ENCODE peak calls at places on chromosomes 11 and 22, in eight cellular contexts. One of them, this sample, is unnamed.

GRCh38 chr11:68838572-68838964 is 3.1 kb downstream of the CPT1A start:
- DNase-seq in astrocyte of the spinal cord: no peak
- DNase-seq in AG04450: no peak
- DNase-seq in Panc1: no peak
- DNase-seq in cardiac fibroblast: peak
- DNase-seq in Caco-2: no peak
- DNase-seq in CD8-positive, alpha-beta T cell: no peak
- DNase-seq in fibroblast of lung: no peak
- DNase-seq in this sample: no peak

GRCh38 chr11:36441610-36442208 is 68.4 kb downstream of the TRAF6 start:
- DNase-seq in AG04450: no peak
- DNase-seq in astrocyte of the spinal cord: no peak
- DNase-seq in cardiac fibroblast: no peak
- DNase-seq in CD8-positive, alpha-beta T cell: no peak
- DNase-seq in Panc1: no peak
- DNase-seq in Caco-2: no peak
- DNase-seq in fibroblast of lung: no peak
- DNase-seq in this sample: no peak

GRCh38 chr11:45771942-45772522 is 32.9 kb upstream of the SLC35C1 start:
- DNase-seq in AG04450: peak
- DNase-seq in fibroblast of lung: peak
- DNase-seq in cardiac fibroblast: peak
- DNase-seq in CD8-positive, alpha-beta T cell: peak
- DNase-seq in astrocyte of the spinal cord: peak
- DNase-seq in Caco-2: peak
- DNase-seq in Panc1: peak
- DNase-seq in this sample: peak

GRCh38 chr11:20671856-20672546 is 2.6 kb downstream of the NELL1 start:
- DNase-seq in fibroblast of lung: no peak
- DNase-seq in astrocyte of the spinal cord: peak
- DNase-seq in cardiac fibroblast: peak
- DNase-seq in AG04450: no peak
- DNase-seq in Panc1: no peak
- DNase-seq in Caco-2: no peak
- DNase-seq in CD8-positive, alpha-beta T cell: no peak
- DNase-seq in this sample: no peak

GRCh38 chr11:71933141-71933933 is 4.5 kb downstream of the RNF121 start:
- DNase-seq in astrocyte of the spinal cord: no peak
- DNase-seq in Caco-2: no peak
- DNase-seq in CD8-positive, alpha-beta T cell: no peak
- DNase-seq in cardiac fibroblast: no peak
- DNase-seq in Panc1: no peak
- DNase-seq in fibroblast of lung: no peak
- DNase-seq in AG04450: no peak
- DNase-seq in this sample: no peak

GRCh38 chr11:6315811-6316425 is 4.4 kb downstream of the CAVIN3 start:
- DNase-seq in Panc1: no peak
- DNase-seq in fibroblast of lung: peak
- DNase-seq in astrocyte of the spinal cord: peak
- DNase-seq in AG04450: no peak
- DNase-seq in CD8-positive, alpha-beta T cell: no peak
- DNase-seq in cardiac fibroblast: peak
- DNase-seq in Caco-2: peak
- DNase-seq in this sample: no peak

GRCh38 chr11:118621071-118621815 is 13.8 kb downstream of the PHLDB1 start:
- DNase-seq in Caco-2: peak
- DNase-seq in cardiac fibroblast: peak
- DNase-seq in CD8-positive, alpha-beta T cell: no peak
- DNase-seq in Panc1: no peak
- DNase-seq in fibroblast of lung: peak
- DNase-seq in astrocyte of the spinal cord: peak
- DNase-seq in AG04450: no peak
- DNase-seq in this sample: no peak

GRCh38 chr22:40553014-40553579 is 83.4 kb downstream of the MRTFA start:
- DNase-seq in fibroblast of lung: no peak
- DNase-seq in astrocyte of the spinal cord: no peak
- DNase-seq in Caco-2: no peak
- DNase-seq in Panc1: no peak
- DNase-seq in cardiac fibroblast: no peak
- DNase-seq in CD8-positive, alpha-beta T cell: no peak
- DNase-seq in AG04450: no peak
- DNase-seq in this sample: no peak

GRCh38 chr11:122101625-122102291 is 14.3 kb downstream of the BLID start:
- DNase-seq in Caco-2: no peak
- DNase-seq in astrocyte of the spinal cord: peak
- DNase-seq in CD8-positive, alpha-beta T cell: no peak
- DNase-seq in AG04450: peak
- DNase-seq in Panc1: no peak
- DNase-seq in fibroblast of lung: peak
- DNase-seq in cardiac fibroblast: peak
- DNase-seq in this sample: no peak

GRCh38 chr11:11969380-11970215 is 38.8 kb downstream of the DKK3 start:
- DNase-seq in Caco-2: no peak
- DNase-seq in astrocyte of the spinal cord: no peak
- DNase-seq in CD8-positive, alpha-beta T cell: no peak
- DNase-seq in AG04450: no peak
- DNase-seq in cardiac fibroblast: no peak
- DNase-seq in fibroblast of lung: no peak
- DNase-seq in Panc1: no peak
- DNase-seq in this sample: no peak

GRCh38 chr11:89545701-89546100 is 54.5 kb upstream of the NOX4 start:
- DNase-seq in CD8-positive, alpha-beta T cell: no peak
- DNase-seq in AG04450: no peak
- DNase-seq in Panc1: no peak
- DNase-seq in cardiac fibroblast: no peak
- DNase-seq in fibroblast of lung: no peak
- DNase-seq in astrocyte of the spinal cord: no peak
- DNase-seq in Caco-2: peak
- DNase-seq in this sample: no peak

GRCh38 chr22:18024956-18025720 is 777 bp upstream of the MICAL3 start:
- DNase-seq in Caco-2: no peak
- DNase-seq in astrocyte of the spinal cord: no peak
- DNase-seq in CD8-positive, alpha-beta T cell: no peak
- DNase-seq in AG04450: no peak
- DNase-seq in fibroblast of lung: no peak
- DNase-seq in cardiac fibroblast: no peak
- DNase-seq in Panc1: no peak
- DNase-seq in this sample: no peak

GRCh38 chr22:50576070-50576469 is 2.2 kb downstream of the CPT1B start:
- DNase-seq in astrocyte of the spinal cord: peak
- DNase-seq in AG04450: no peak
- DNase-seq in Panc1: no peak
- DNase-seq in Caco-2: peak
- DNase-seq in cardiac fibroblast: peak
- DNase-seq in CD8-positive, alpha-beta T cell: no peak
- DNase-seq in fibroblast of lung: peak
- DNase-seq in this sample: no peak

GRCh38 chr22:19877626-19878339 is 23.1 kb upstream of the GNB1L start:
- DNase-seq in astrocyte of the spinal cord: peak
- DNase-seq in Panc1: no peak
- DNase-seq in cardiac fibroblast: peak
- DNase-seq in Caco-2: peak
- DNase-seq in CD8-positive, alpha-beta T cell: no peak
- DNase-seq in AG04450: no peak
- DNase-seq in fibroblast of lung: peak
- DNase-seq in this sample: no peak

GRCh38 chr11:62393735-62394134 is 25.1 kb upstream of the SCGB1A1 start:
- DNase-seq in cardiac fibroblast: no peak
- DNase-seq in fibroblast of lung: no peak
- DNase-seq in CD8-positive, alpha-beta T cell: no peak
- DNase-seq in AG04450: no peak
- DNase-seq in Panc1: no peak
- DNase-seq in Caco-2: no peak
- DNase-seq in astrocyte of the spinal cord: no peak
- DNase-seq in this sample: no peak
- TF ChIP-seq CTCF in cardiac fibroblast: no peak
- TF ChIP-seq CTCF in fibroblast of lung: no peak
- TF ChIP-seq CTCF in CD8-positive, alpha-beta T cell: peak
- TF ChIP-seq CTCF in AG04450: no peak
- TF ChIP-seq CTCF in Panc1: peak
- TF ChIP-seq CTCF in Caco-2: no peak
- TF ChIP-seq CTCF in astrocyte of the spinal cord: no peak
- TF ChIP-seq CTCF in this sample: no peak

GRCh38 chr11:126114486-126115252 is 52.0 kb upstream of the CDON start:
- DNase-seq in fibroblast of lung: no peak
- DNase-seq in astrocyte of the spinal cord: no peak
- DNase-seq in CD8-positive, alpha-beta T cell: no peak
- DNase-seq in Panc1: no peak
- DNase-seq in Caco-2: no peak
- DNase-seq in cardiac fibroblast: no peak
- DNase-seq in AG04450: no peak
- DNase-seq in this sample: no peak

GRCh38 chr11:126113963-126114362 is 51.3 kb upstream of the CDON start:
- DNase-seq in Panc1: no peak
- DNase-seq in fibroblast of lung: no peak
- DNase-seq in AG04450: no peak
- DNase-seq in CD8-positive, alpha-beta T cell: no peak
- DNase-seq in cardiac fibroblast: no peak
- DNase-seq in Caco-2: no peak
- DNase-seq in astrocyte of the spinal cord: no peak
- DNase-seq in this sample: no peak

GRCh38 chr11:126112547-126112946 is 49.9 kb upstream of the CDON start:
- DNase-seq in Caco-2: no peak
- DNase-seq in astrocyte of the spinal cord: peak
- DNase-seq in AG04450: no peak
- DNase-seq in Panc1: no peak
- DNase-seq in CD8-positive, alpha-beta T cell: no peak
- DNase-seq in cardiac fibroblast: no peak
- DNase-seq in fibroblast of lung: peak
- DNase-seq in this sample: no peak

GRCh38 chr11:126113012-126113411 is 50.3 kb upstream of the CDON start:
- DNase-seq in astrocyte of the spinal cord: no peak
- DNase-seq in CD8-positive, alpha-beta T cell: no peak
- DNase-seq in Panc1: no peak
- DNase-seq in Caco-2: no peak
- DNase-seq in AG04450: no peak
- DNase-seq in cardiac fibroblast: no peak
- DNase-seq in fibroblast of lung: no peak
- DNase-seq in this sample: no peak

GRCh38 chr11:126113515-126113957 is 50.9 kb upstream of the CDON start:
- DNase-seq in fibroblast of lung: peak
- DNase-seq in CD8-positive, alpha-beta T cell: no peak
- DNase-seq in cardiac fibroblast: peak
- DNase-seq in astrocyte of the spinal cord: peak
- DNase-seq in Panc1: peak
- DNase-seq in Caco-2: peak
- DNase-seq in AG04450: peak
- DNase-seq in this sample: no peak
- TF ChIP-seq CTCF in fibroblast of lung: no peak
- TF ChIP-seq CTCF in CD8-positive, alpha-beta T cell: no peak
- TF ChIP-seq CTCF in cardiac fibroblast: no peak
- TF ChIP-seq CTCF in astrocyte of the spinal cord: no peak
- TF ChIP-seq CTCF in Panc1: no peak
- TF ChIP-seq CTCF in Caco-2: peak
- TF ChIP-seq CTCF in AG04450: no peak
- TF ChIP-seq CTCF in this sample: no peak

GRCh38 chr11:75126564-75126963 is 24.3 kb upstream of the SLCO2B1 start:
- DNase-seq in Caco-2: no peak
- DNase-seq in Panc1: no peak
- DNase-seq in cardiac fibroblast: no peak
- DNase-seq in AG04450: no peak
- DNase-seq in astrocyte of the spinal cord: no peak
- DNase-seq in fibroblast of lung: no peak
- DNase-seq in CD8-positive, alpha-beta T cell: no peak
- DNase-seq in this sample: no peak

GRCh38 chr11:75135021-75135650 is 15.8 kb upstream of the SLCO2B1 start:
- DNase-seq in Panc1: no peak
- DNase-seq in Caco-2: no peak
- DNase-seq in cardiac fibroblast: no peak
- DNase-seq in astrocyte of the spinal cord: no peak
- DNase-seq in CD8-positive, alpha-beta T cell: no peak
- DNase-seq in fibroblast of lung: no peak
- DNase-seq in AG04450: no peak
- DNase-seq in this sample: no peak

GRCh38 chr11:75133976-75134375 is 16.9 kb upstream of the SLCO2B1 start:
- DNase-seq in Panc1: no peak
- DNase-seq in astrocyte of the spinal cord: no peak
- DNase-seq in AG04450: no peak
- DNase-seq in cardiac fibroblast: peak
- DNase-seq in CD8-positive, alpha-beta T cell: no peak
- DNase-seq in Caco-2: no peak
- DNase-seq in fibroblast of lung: no peak
- DNase-seq in this sample: no peak

DNA sequence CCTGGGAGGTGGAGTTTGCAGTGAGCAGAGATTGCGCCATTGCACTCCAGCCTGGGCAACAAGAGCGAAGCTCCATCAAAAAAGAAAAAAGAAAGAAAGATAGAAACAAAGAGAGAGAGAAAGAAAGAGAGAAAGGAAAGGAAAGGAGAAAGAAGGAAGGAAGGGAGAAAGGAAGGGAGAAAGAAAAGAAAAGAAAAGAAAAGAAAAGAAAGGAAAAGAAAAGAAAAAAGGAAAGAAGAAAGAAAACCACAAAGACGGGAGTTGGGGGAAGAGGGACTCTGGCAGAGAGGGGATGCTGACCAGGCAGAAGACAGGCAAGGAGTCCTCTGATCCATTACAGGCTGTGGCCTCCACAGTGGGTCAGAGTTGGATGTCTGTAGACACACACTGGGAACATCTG is 18.8 kb upstream of the SLCO2B1 start:
- DNase-seq in cardiac fibroblast: no peak
- DNase-seq in fibroblast of lung: no peak
- DNase-seq in Caco-2: no peak
- DNase-seq in Panc1: no peak
- DNase-seq in astrocyte of the spinal cord: no peak
- DNase-seq in AG04450: no peak
- DNase-seq in CD8-positive, alpha-beta T cell: no peak
- DNase-seq in this sample: no peak
- TF ChIP-seq CTCF in cardiac fibroblast: no peak
- TF ChIP-seq CTCF in fibroblast of lung: no peak
- TF ChIP-seq CTCF in Caco-2: no peak
- TF ChIP-seq CTCF in Panc1: no peak
- TF ChIP-seq CTCF in astrocyte of the spinal cord: no peak
- TF ChIP-seq CTCF in AG04450: no peak
- TF ChIP-seq CTCF in CD8-positive, alpha-beta T cell: no peak
- TF ChIP-seq CTCF in this sample: no peak

DNA sequence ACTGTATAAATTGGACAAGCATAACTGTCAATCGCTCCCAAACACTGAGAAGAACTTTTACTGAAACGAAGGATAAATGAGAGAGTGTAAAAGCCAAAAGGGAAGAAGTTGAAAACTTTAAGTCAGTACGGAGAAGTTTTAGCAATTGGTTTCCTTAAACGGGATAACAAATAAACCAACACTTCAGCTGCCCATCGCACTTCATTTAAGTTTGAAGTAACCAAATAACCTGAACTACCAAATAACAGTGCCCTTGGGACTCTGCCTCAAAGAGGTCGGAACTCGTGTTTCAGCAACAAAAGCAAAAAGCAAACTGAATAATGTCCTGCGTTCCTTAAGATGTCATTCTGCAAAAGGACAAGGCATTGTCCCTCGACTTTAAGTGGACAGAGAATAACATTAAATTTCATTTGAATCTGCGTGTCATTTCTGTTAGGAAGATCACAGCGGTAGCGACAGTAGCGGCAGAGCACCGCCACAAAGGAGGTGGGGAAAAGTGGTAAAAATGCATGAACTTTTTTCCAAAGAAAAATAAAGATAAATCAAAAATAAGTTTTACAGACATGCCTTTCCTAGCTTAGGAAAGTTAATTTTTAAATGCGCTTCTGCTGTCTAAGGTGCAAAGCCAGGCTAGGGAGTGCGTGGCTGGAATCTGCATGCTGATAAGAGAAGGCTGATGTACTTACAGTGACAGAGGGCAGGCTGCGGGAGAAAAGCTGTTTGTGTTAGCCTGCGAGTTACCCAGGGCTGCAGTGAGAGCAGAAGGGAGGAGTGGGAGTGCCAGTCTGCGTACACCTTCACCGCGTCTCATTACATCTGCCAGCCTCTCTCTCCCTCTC is 126.8 kb upstream of the C11orf58 start:
- DNase-seq in AG04450: no peak
- DNase-seq in Caco-2: no peak
- DNase-seq in Panc1: no peak
- DNase-seq in CD8-positive, alpha-beta T cell: no peak
- DNase-seq in cardiac fibroblast: no peak
- DNase-seq in astrocyte of the spinal cord: no peak
- DNase-seq in fibroblast of lung: peak
- DNase-seq in this sample: no peak
- TF ChIP-seq CTCF in AG04450: no peak
- TF ChIP-seq CTCF in Caco-2: no peak
- TF ChIP-seq CTCF in Panc1: no peak
- TF ChIP-seq CTCF in CD8-positive, alpha-beta T cell: no peak
- TF ChIP-seq CTCF in cardiac fibroblast: no peak
- TF ChIP-seq CTCF in astrocyte of the spinal cord: no peak
- TF ChIP-seq CTCF in fibroblast of lung: no peak
- TF ChIP-seq CTCF in this sample: no peak